ENCODE peak calls at places on chromosome 18, in ten cellular contexts. A, R, B, L, Q, C, F, T, K and S are unnamed samples.
A peak's percentile ranks its signal among the peaks of the same experiment; 100 is the strongest.

GRCh38 chr18:46939337-46939963 is 22.0 kb downstream of the KATNAL2 start:
- DNase-seq in A (no peak), R (no peak), B (peak; percentile 66), L (no peak), Q (no peak), C (no peak), F (no peak), T (no peak), K (no peak), S (no peak)

GRCh38 chr18:76351961-76352581 is 143.0 kb downstream of the ZNF516 start:
- DNase-seq in A (peak; percentile 94), R (no peak), B (peak; percentile 92), L (peak; percentile 61), Q (no peak), C (no peak), F (peak; percentile 96), T (peak; percentile 43), K (no peak), S (peak; percentile 27)

GRCh38 chr18:56003009-56003408 is 415.0 kb upstream of the TCF4 start:
- DNase-seq in A (no peak), R (no peak), B (no peak), L (no peak), Q (no peak), C (no peak), F (no peak), T (no peak), K (no peak), S (no peak)

GRCh38 chr18:46373787-46374186 is 269.6 kb downstream of the HAUS1 start:
- DNase-seq in A (no peak), R (no peak), B (no peak), L (no peak), Q (no peak), C (no peak), F (no peak), T (no peak), K (no peak), S (no peak)

GRCh38 chr18:812673-813404 is 797 bp upstream of the YES1 start:
- DNase-seq in A (peak; percentile 91), R (no peak), B (peak; percentile 82), L (peak; percentile 81), Q (peak; percentile 51), C (peak; percentile 39), F (peak; percentile 87), T (peak; percentile 74), K (peak; percentile 69), S (peak; percentile 75)

GRCh38 chr18:10410472-10411300 is 43.7 kb upstream of the APCDD1 start:
- DNase-seq in A (no peak), R (no peak), B (no peak), L (no peak), Q (no peak), C (no peak), F (no peak), T (no peak), K (no peak), S (peak; percentile 50)

GRCh38 chr18:31386683-31387082 is 10.1 kb downstream of the DSG4 start:
- DNase-seq in A (no peak), R (no peak), B (no peak), L (no peak), Q (no peak), C (no peak), F (no peak), T (no peak), K (no peak), S (no peak)

GRCh38 chr18:50571606-50572005 is 11.7 kb downstream of the MAPK4 start:
- DNase-seq in A (no peak), R (no peak), B (no peak), L (no peak), Q (no peak), C (no peak), F (no peak), T (no peak), K (no peak), S (no peak)

GRCh38 chr18:58223717-58224424 is 179.8 kb downstream of the NEDD4L start:
- DNase-seq in A (no peak), R (no peak), B (peak; percentile 96), L (peak; percentile 77), Q (peak; percentile 76), C (no peak), F (peak; percentile 47), T (peak; percentile 64), K (peak; percentile 73), S (peak; percentile 87)

GRCh38 chr18:58224425-58224750 is 180.4 kb downstream of the NEDD4L start:
- DNase-seq in A (no peak), R (no peak), B (no peak), L (no peak), Q (no peak), C (no peak), F (no peak), T (no peak), K (no peak), S (no peak)

GRCh38 chr18:58222439-58223125 is 178.6 kb downstream of the NEDD4L start:
- DNase-seq in A (no peak), R (no peak), B (peak; percentile 33), L (no peak), Q (no peak), C (no peak), F (no peak), T (no peak), K (peak; percentile 3), S (no peak)

GRCh38 chr18:58218111-58218510 is 174.1 kb downstream of the NEDD4L start:
- DNase-seq in A (no peak), R (no peak), B (peak; percentile 30), L (no peak), Q (no peak), C (no peak), F (no peak), T (no peak), K (no peak), S (no peak)

DNA sequence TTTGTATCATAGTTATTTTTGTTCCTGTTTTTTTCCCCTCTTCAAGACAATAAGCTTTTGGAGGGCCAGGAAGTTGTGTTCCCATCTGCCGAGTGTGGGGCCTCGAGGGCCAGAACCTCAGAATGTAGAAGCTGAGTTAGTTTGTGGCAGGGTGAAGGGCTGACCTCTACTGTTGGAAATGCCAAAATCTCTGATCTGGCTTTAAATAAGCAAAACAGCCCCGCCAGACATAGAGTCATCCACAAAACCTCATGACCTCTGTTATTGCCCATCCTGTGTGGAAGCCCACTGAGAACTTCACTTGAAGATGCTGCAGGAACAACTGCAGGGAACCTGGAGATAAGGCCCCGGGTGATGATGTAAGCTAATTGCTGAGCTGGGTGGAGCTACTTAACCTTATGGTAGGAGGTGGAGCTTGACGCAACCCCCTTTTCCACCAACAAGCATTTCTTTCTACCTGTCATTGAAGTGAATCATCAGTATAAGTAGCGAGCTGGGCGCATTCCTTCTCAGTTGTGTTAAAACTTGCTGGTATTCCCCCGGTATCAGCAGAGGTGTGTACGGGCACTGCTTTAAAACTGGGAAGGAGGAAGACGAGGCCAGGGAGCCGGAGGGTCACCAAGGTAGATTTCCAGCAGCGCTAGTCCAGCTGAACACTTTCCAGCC is 177.2 kb downstream of the NEDD4L start:
- DNase-seq in A (no peak), R (peak; percentile 39), B (peak; percentile 53), L (peak; percentile 85), Q (peak; percentile 90), C (no peak), F (no peak), T (no peak), K (peak; percentile 13), S (peak; percentile 69)
- TF ChIP-seq POLR2A in A (no peak), R (no peak), B (no peak), L (peak; percentile 91), Q (peak; percentile 36), C (no peak), F (no peak), T (no peak), K (no peak), S (peak; percentile 44)

DNA sequence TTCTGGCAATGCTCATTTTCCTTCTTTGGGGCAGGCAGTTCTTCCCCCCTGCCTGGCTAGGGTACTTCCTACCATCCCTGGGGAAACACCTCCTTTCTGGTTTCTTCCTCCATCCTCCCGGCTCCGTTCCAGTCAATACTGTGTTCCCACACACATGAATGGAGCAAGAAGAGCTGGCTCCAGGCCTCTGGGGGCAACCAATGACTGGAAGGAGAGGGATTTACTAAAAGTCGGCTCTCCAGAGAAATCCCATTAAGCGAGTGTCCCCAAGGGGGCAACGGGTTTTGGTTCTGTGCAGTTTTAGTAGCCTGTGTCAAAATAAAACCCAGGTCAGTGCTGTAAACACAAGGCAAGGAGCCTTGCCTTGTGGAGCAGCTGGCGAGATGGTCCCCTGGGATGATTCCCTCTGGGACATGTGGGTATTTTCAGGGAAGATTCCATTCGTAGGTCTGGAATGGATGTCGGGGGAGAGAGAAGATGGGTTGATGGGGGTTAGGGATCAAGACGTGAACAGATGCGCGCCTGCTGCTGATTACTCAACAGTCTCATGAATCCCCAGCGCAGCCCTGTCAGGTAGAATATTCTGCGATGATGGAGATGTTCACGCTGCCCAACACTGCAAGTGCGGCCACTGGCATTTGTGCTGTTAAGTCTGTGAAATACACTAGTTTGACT is 32.0 kb downstream of the EMILIN2 start:
- DNase-seq in A (peak; percentile 65), R (no peak), B (no peak), L (no peak), Q (no peak), C (no peak), F (no peak), T (no peak), K (no peak), S (no peak)
- H3K4me3 ChIP-seq in A (no peak overlapping the region), R (no peak overlapping the region), B (no peak overlapping the region), L (no peak overlapping the region), Q (no peak overlapping the region), C (no peak overlapping the region), F (no peak overlapping the region), T (no peak overlapping the region), K (no peak overlapping the region), S (no peak overlapping the region)

DNA sequence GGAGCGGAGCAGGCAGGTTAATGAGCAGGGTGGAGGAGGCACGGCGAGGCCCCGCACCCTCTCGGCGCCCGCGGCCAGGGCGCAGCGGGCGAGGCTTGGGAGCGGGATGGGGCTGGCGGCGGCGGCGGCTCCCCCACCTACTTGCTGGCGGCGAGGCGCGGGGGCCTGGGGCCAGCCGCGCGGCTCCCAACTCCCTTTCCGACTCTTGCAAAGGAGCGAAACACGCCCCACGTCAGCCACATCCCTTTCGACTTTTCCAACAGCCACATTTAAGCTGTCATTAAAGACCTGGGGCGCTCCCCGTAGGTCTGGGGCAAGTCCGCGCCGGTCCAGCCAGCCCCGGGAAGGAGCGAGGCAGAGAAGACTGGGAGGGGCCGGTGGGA is 741 bp upstream of the KCTD1 start:
- DNase-seq in A (no peak), R (no peak), B (peak; percentile 31), L (no peak), Q (no peak), C (no peak), F (no peak), T (peak; percentile 38), K (peak; percentile 43), S (peak; percentile 30)
- TF ChIP-seq POLR2A in A (no peak), R (no peak), B (no peak), L (no peak), Q (no peak), C (no peak), F (no peak), T (no peak), K (no peak), S (no peak)

GRCh38 chr18:49561127-49561376 is 805 bp upstream of the LIPG start:
- DNase-seq in A (no peak), R (no peak), B (no peak), L (no peak), Q (no peak), C (no peak), F (no peak), T (no peak), K (no peak), S (no peak)

GRCh38 chr18:49561377-49562193 is at the start of gene LIPG:
- DNase-seq in A (no peak), R (peak; percentile 53), B (peak; percentile 50), L (peak; percentile 88), Q (peak; percentile 57), C (no peak), F (no peak), T (peak; percentile 10), K (peak; percentile 19), S (peak; percentile 33)

GRCh38 chr18:49563130-49563540 is 1.3 kb downstream of the LIPG start:
- DNase-seq in A (no peak), R (no peak), B (no peak), L (no peak), Q (peak; percentile 33), C (no peak), F (no peak), T (no peak), K (no peak), S (no peak)

GRCh38 chr18:49563701-49564100 is 1.8 kb downstream of the LIPG start:
- DNase-seq in A (no peak), R (no peak), B (no peak), L (no peak), Q (no peak), C (no peak), F (no peak), T (no peak), K (no peak), S (no peak)

GRCh38 chr18:49562481-49563129 is 748 bp downstream of the LIPG start:
- DNase-seq in A (no peak), R (no peak), B (no peak), L (no peak), Q (no peak), C (no peak), F (no peak), T (peak; percentile 8), K (no peak), S (no peak)
- H3K4me3 ChIP-seq in A (no peak overlapping the region), R (peak overlapping the region; percentile 57), B (no peak overlapping the region), L (peak overlapping the region; percentile 31), Q (peak overlapping the region; percentile 28), C (no peak overlapping the region), F (no peak overlapping the region), T (peak overlapping the region; percentile 14), K (no peak overlapping the region), S (no peak overlapping the region)